ENCODE peak calls at places on chromosomes 5 and 9, in nine cellular contexts. I is left lung, J is tibial artery, P is NT2/D1, M is colonic mucosa, T is neural progenitor cell, N is uterus, S is heart left ventricle, Q is gastrocnemius medialis. O is an unnamed sample. For H3K4me1, the result is how much of the 10 kb centered on the place peaks cover.

GRCh38 chr5:42507451-42508092 is 84.3 kb downstream of the GHR start:
- DNase-seq in J (no peak), S (no peak), N (no peak), P (peak), I (no peak), M (no peak), T (peak), Q (no peak), O (no peak)

GRCh38 chr5:67578011-67578410 is 381.4 kb upstream of the CD180 start:
- DNase-seq in I (no peak), M (no peak), T (no peak), S (no peak), N (no peak), J (no peak), Q (no peak), P (no peak), O (no peak)

GRCh38 chr5:143337946-143338345 is 65.5 kb downstream of the NR3C1 start:
- DNase-seq in N (no peak), T (no peak), M (no peak), P (no peak), I (no peak), Q (no peak), S (no peak), J (no peak), O (no peak)

GRCh38 chr5:136420168-136420916 is 55.0 kb upstream of the TRPC7 start:
- DNase-seq in T (no peak), Q (no peak), M (no peak), J (no peak), I (no peak), S (no peak), N (no peak), P (no peak), O (no peak)

GRCh38 chr5:143154495-143155375 is 248.8 kb downstream of the NR3C1 start:
- DNase-seq in S (no peak), T (peak), N (no peak), M (no peak), P (no peak), Q (no peak), I (no peak), J (no peak), O (no peak)

GRCh38 chr5:142295084-142295758 is 29.6 kb downstream of the SPRY4 start:
- DNase-seq in P (no peak), M (no peak), J (no peak), N (no peak), S (peak), I (no peak), T (no peak), Q (no peak), O (no peak)

GRCh38 chr5:30102185-30102584 is 1091.3 kb upstream of the CDH6 start:
- DNase-seq in N (no peak), M (no peak), T (no peak), P (no peak), J (no peak), I (no peak), Q (no peak), S (no peak), O (no peak)

GRCh38 chr5:77568082-77568481 is 70.4 kb downstream of the OTP start:
- DNase-seq in Q (no peak), P (no peak), S (no peak), N (no peak), J (no peak), T (no peak), I (no peak), M (no peak), O (no peak)

GRCh38 chr5:107284822-107285510 is 385.8 kb downstream of the EFNA5 start:
- DNase-seq in I (no peak), S (no peak), T (no peak), Q (no peak), M (no peak), J (no peak), P (no peak), N (no peak), O (no peak)

GRCh38 chr9:133534346-133535284 is at the start of gene ADAMTSL2:
- DNase-seq in M (peak), S (peak), P (no peak), Q (no peak), T (peak), J (no peak), I (peak), N (peak), O (no peak)

GRCh38 chr5:34686762-34687268 is 30.7 kb downstream of the RAI14 start:
- DNase-seq in N (peak), T (no peak), S (peak), P (no peak), M (peak), Q (no peak), I (peak), J (peak), O (no peak)

GRCh38 chr5:34685485-34686197 is 29.5 kb downstream of the RAI14 start:
- DNase-seq in Q (no peak), S (no peak), T (peak), I (no peak), P (peak), J (no peak), M (no peak), N (no peak), O (no peak)

GRCh38 chr5:34684980-34685352 is 28.8 kb downstream of the RAI14 start:
- DNase-seq in J (no peak), P (no peak), S (no peak), I (no peak), M (no peak), N (no peak), Q (no peak), T (no peak), O (no peak)

GRCh38 chr5:34688015-34688800 is 32.1 kb downstream of the RAI14 start:
- DNase-seq in M (no peak), S (no peak), N (no peak), I (no peak), J (no peak), Q (no peak), T (no peak), P (no peak), O (no peak)

DNA sequence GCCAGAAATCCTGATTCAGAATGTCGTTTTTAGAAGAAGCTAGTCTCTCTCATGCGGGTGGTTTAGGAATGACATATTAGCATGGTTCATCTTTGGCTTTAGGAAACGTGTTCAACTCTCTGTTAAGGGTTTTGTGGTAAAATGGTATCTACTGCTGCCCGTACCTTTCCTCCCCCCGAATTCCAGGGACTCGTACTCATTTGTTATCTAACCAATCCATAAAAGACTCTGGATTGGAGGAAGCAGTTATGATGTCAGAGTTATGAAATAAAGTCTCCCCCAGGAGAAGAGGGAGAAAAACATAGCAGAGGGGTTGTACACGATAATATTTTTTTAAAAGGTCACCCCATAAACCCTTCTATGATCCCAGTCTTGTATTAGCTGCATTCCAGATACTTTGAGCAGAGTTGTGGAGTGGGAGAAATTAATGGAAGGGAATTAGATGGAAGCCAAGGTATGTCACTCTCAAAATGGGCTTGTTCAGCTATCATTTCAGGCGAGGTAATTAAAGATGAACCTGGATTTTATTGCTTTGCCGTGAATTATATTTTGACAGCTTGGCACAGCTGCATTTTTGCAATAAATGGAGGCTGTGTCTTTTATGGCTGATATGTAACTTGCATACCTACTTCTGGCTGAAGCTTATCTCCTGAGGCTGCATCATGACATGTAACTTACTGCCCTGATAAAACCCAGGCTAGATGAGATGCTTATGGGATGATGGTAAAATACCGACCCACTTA is 31.3 kb downstream of the RAI14 start:
- DNase-seq in I (no peak), T (no peak), S (no peak), N (no peak), Q (no peak), P (no peak), J (no peak), M (peak), O (no peak)
- H3K4me1 ChIP-seq in I (under half), T (under half), S (half or more), N (under half), Q (under half), P (under half), J (under half), M (under half), O (under half)

GRCh38 chr9:127966416-127967150 is 14.2 kb downstream of the EEIG1 start:
- DNase-seq in M (peak), J (no peak), Q (no peak), S (peak), P (no peak), N (no peak), T (no peak), I (no peak), O (no peak)
- H3K4me1 ChIP-seq in M (half or more), J (half or more), Q (half or more), S (half or more), P (under half), N (half or more), T (under half), I (half or more), O (half or more)

GRCh38 chr9:130448035-130448624 is 3.4 kb downstream of the ASS1 start:
- DNase-seq in T (no peak), M (no peak), I (no peak), J (no peak), P (no peak), Q (no peak), S (no peak), N (no peak), O (no peak)
- H3K4me1 ChIP-seq in T (under half), M (under half), I (half or more), J (half or more), P (under half), Q (half or more), S (half or more), N (under half), O (under half)

GRCh38 chr5:150496098-150496497 is 11.8 kb upstream of the NDST1 start:
- DNase-seq in T (no peak), P (no peak), N (no peak), I (no peak), J (no peak), S (no peak), M (no peak), Q (no peak), O (no peak)
- H3K4me1 ChIP-seq in T (half or more), P (under half), N (under half), I (half or more), J (half or more), S (half or more), M (under half), Q (half or more), O (under half)

GRCh38 chr5:175129121-175129520 is 314.9 kb downstream of the DRD1 start:
- DNase-seq in N (no peak), I (no peak), T (no peak), J (no peak), M (no peak), Q (no peak), P (no peak), S (no peak), O (no peak)

GRCh38 chr5:175133185-175133584 is 310.8 kb downstream of the DRD1 start:
- DNase-seq in N (no peak), J (no peak), I (no peak), S (no peak), T (peak), P (no peak), M (no peak), Q (no peak), O (no peak)

GRCh38 chr5:175124821-175125220 is 319.2 kb downstream of the DRD1 start:
- DNase-seq in Q (no peak), J (no peak), N (no peak), T (no peak), S (no peak), I (no peak), P (no peak), M (no peak), O (no peak)

GRCh38 chr5:175131432-175131831 is 312.6 kb downstream of the DRD1 start:
- DNase-seq in P (no peak), M (no peak), Q (no peak), I (no peak), S (no peak), N (no peak), T (no peak), J (no peak), O (no peak)

DNA sequence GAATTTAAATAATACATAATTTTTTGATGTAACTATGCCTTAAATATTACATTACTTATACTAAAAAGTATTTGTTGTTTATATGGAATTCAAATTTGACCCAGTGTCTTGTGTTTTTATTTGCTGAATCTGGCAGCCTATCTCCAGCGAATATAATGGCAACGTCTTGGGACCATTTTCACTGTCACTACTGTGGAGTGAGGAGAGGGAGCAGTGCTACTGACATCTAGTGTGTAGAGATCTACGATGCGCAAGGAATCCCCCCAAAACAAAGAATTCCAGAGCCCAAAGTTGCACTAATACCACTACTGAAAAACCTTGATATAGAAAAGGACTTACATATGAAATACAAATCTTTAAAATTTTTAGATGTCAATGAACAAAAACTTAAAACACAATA is 314.4 kb downstream of the DRD1 start:
- DNase-seq in S (no peak), M (no peak), T (no peak), N (no peak), P (no peak), Q (no peak), I (no peak), J (no peak), O (no peak)
- H3K4me1 ChIP-seq in S (under half), M (under half), T (under half), N (under half), P (under half), Q (under half), I (under half), J (under half), O (under half)

DNA sequence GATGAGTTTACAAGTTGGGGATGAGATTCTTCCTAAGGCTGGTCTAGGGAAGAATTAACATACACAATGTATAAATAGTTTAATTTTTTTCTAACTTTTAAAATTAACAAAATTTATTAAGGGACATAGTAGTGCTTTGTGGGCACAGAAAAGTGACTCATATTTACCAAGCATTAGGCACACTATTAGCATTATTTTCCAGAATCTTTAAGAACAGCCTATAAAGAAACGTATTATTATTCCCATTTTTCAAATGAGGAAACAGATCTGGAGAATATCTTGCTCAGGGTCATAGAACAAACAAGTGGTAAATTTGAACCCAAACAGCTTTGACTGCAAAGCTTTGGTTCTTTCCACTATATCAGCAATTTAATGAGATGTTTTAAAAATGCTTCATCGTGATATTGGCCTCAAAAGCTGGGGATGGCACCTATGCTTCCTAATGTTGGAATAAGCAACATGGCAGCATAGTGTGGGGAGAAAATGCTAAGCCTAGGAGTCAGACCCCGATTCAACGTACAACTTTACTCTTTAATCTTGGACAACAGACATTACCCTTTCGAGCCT is 55.9 kb downstream of the ABCA1 start:
- DNase-seq in N (no peak), J (no peak), S (no peak), T (no peak), I (no peak), M (no peak), P (no peak), Q (no peak), O (no peak)
- H3K4me1 ChIP-seq in N (under half), J (under half), S (under half), T (under half), I (half or more), M (under half), P (under half), Q (half or more), O (under half)

GRCh38 chr9:136239963-136240330 is 5.7 kb downstream of the QSOX2 start:
- DNase-seq in Q (no peak), I (no peak), N (no peak), T (no peak), P (no peak), S (no peak), M (no peak), J (no peak), O (peak)

GRCh38 chr9:136242908-136243525 is 2.6 kb downstream of the QSOX2 start:
- DNase-seq in I (no peak), P (peak), Q (no peak), N (no peak), T (no peak), J (no peak), M (no peak), S (no peak), O (peak)

GRCh38 chr9:136240941-136241340 is 4.7 kb downstream of the QSOX2 start:
- DNase-seq in S (no peak), J (no peak), P (no peak), T (no peak), M (no peak), Q (no peak), N (no peak), I (no peak), O (no peak)

GRCh38 chr9:136242248-136242647 is 3.4 kb downstream of the QSOX2 start:
- DNase-seq in M (no peak), T (no peak), P (no peak), N (no peak), Q (no peak), J (no peak), S (no peak), I (no peak), O (no peak)

DNA sequence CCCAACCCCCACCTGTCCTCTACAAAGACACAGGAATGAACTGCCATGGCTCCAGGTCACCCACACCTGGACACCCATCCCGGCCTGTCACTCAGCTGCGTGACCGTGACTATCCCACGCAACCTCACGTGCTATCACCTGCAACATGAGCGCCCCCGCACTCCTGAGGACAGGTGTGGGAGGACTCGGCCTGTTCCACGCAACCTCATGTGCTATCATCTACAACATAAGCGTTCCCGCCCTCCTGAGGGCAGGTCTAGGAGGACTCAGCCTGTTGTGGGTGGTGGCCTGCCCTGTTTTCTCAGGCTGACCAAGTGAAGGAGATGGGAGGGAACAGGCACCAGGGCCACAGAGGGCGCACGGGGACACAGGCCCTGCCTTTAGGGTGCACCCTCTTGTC is 4.1 kb downstream of the QSOX2 start:
- DNase-seq in J (no peak), M (no peak), P (no peak), S (no peak), T (no peak), N (no peak), Q (no peak), I (no peak), O (no peak)
- H3K4me1 ChIP-seq in J (under half), M (under half), P (under half), S (half or more), T (under half), N (under half), Q (under half), I (under half), O (half or more)

O was measured in Karpas-422.